ENCODE peak calls at places on chromosomes 12 and 14, in eight cellular contexts. V is activated T-cell treated with anti-CD3 and anti-CD28 coated beads for 1 hour; L is stromal cell of bone marrow; H is COLO829; T is stimulated activated CD8-positive, alpha-beta memory T cell treated with anti-CD3 and anti-CD28 coated beads, Interleukin-4, amount 100 ng/mL, for 1 hour; J is LoVo; K is NCI-H510A treated with DMSO at 0.1 percent for 48 hours; W is CD8-positive, alpha-beta T cell. P is an unnamed sample.

GRCh38 chr14:45658226-45658916 is 405.4 kb upstream of the MIS18BP1 start:
- DNase-seq in H (no peak), V (no peak), T (no peak), J (peak), W (no peak), L (no peak), K (no peak), P (no peak)

GRCh38 chr14:103155013-103155412 is 31.8 kb downstream of the TNFAIP2 start:
- DNase-seq in L (peak), K (no peak), V (no peak), H (peak), W (no peak), J (peak), T (no peak), P (no peak)

GRCh38 chr12:49666176-49666575 is 41.0 kb downstream of the FMNL3 start:
- DNase-seq in L (no peak), V (no peak), T (no peak), W (no peak), K (no peak), J (no peak), H (no peak), P (no peak)

GRCh38 chr12:14613718-14614117 is 46.0 kb upstream of the PLBD1 start:
- DNase-seq in K (no peak), L (no peak), J (no peak), H (no peak), W (no peak), V (no peak), T (no peak), P (no peak)

GRCh38 chr12:3231399-3231876 is 154.3 kb downstream of the TSPAN9 start:
- DNase-seq in L (no peak), J (no peak), K (no peak), W (no peak), H (no peak), V (no peak), T (no peak), P (no peak)

GRCh38 chr12:46722737-46723136 is 103.1 kb downstream of the SLC38A4 start:
- DNase-seq in V (no peak), W (no peak), L (no peak), K (no peak), H (no peak), T (no peak), J (no peak), P (no peak)

GRCh38 chr12:95710386-95710785 is 80.2 kb downstream of the NTN4 start:
- DNase-seq in W (no peak), V (no peak), K (no peak), L (no peak), J (no peak), H (no peak), T (no peak), P (no peak)

GRCh38 chr14:22622220-22622619 is 21.9 kb downstream of the OR6J1 start:
- DNase-seq in H (no peak), L (peak), W (no peak), K (no peak), T (no peak), J (no peak), V (no peak), P (no peak)

GRCh38 chr14:71029236-71029781 is 122.0 kb downstream of the PCNX1 start:
- DNase-seq in L (no peak), T (no peak), K (no peak), V (no peak), W (no peak), J (no peak), H (no peak), P (no peak)